ENCODE peak calls at places on chromosomes 2 and 18, in five cellular contexts. J, A, V, U and S are unnamed samples.

GRCh38 chr2:226508005-226508404 is 291.6 kb downstream of the IRS1 start:
- DNase-seq in V (no peak), U (no peak), J (no peak), A (no peak), S (no peak)

GRCh38 chr2:240991378-240992263 is 6.8 kb upstream of the SNED1 start:
- DNase-seq in J (peak), V (no peak), A (no peak), U (peak), S (no peak)

GRCh38 chr2:29459445-29460179 is 344.4 kb downstream of the CLIP4 start:
- DNase-seq in V (no peak), A (no peak), J (peak), U (no peak), S (no peak)

GRCh38 chr18:79105455-79105854 is 36.3 kb downstream of the ATP9B start:
- DNase-seq in V (no peak), J (no peak), A (no peak), U (no peak), S (no peak)

GRCh38 chr2:72326759-72327158 is 179.1 kb upstream of the CYP26B1 start:
- DNase-seq in J (no peak), U (no peak), A (no peak), V (no peak), S (no peak)

GRCh38 chr2:128654404-128654803 is 335.7 kb upstream of the HS6ST1 start:
- DNase-seq in J (no peak), U (no peak), V (no peak), A (no peak), S (no peak)

GRCh38 chr18:29711931-29712330 is 1330.6 kb downstream of the DSC3 start:
- DNase-seq in A (no peak), J (no peak), U (peak), V (no peak), S (no peak)

GRCh38 chr2:138476940-138477339 is 24.6 kb upstream of the SPOPL start:
- DNase-seq in J (no peak), A (no peak), V (peak), U (peak), S (no peak)

GRCh38 chr18:50286391-50287027 is 983 bp downstream of the CXXC1 start:
- DNase-seq in V (no peak), U (peak), A (peak), J (peak), S (no peak)

GRCh38 chr2:109663721-109664120 is 49.6 kb downstream of the SOWAHC start:
- DNase-seq in U (no peak), V (peak), J (peak), A (no peak), S (no peak)

GRCh38 chr2:65638438-65638837 is 206.0 kb upstream of the SPRED2 start:
- DNase-seq in J (no peak), A (no peak), U (peak), V (no peak), S (no peak)
- TF ChIP-seq CTCF in J (no peak), A (peak), U (peak), V (no peak), S (no peak)

DNA sequence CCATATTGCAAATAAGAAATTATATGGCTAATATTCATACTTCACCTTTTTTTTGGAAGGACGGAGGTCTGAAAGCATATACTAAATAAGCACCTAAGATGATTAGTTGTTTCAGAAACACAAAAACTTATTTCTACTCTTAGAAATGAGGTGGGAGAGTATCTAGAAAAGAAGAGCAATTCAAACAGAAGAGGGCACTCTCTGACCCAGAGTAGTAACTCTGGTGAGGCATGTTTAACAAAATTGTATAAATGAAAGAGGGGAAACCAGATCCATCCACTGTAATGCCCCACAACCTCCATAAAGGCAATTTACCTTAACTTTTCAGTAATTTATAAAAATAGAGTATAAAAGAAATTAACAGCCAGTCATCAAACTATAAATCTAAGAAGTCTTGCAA is 669.6 kb upstream of the VRK2 start:
- DNase-seq in U (peak), A (no peak), V (peak), J (peak), S (no peak)
- TF ChIP-seq CTCF in U (peak), A (peak), V (no peak), J (no peak), S (no peak)

DNA sequence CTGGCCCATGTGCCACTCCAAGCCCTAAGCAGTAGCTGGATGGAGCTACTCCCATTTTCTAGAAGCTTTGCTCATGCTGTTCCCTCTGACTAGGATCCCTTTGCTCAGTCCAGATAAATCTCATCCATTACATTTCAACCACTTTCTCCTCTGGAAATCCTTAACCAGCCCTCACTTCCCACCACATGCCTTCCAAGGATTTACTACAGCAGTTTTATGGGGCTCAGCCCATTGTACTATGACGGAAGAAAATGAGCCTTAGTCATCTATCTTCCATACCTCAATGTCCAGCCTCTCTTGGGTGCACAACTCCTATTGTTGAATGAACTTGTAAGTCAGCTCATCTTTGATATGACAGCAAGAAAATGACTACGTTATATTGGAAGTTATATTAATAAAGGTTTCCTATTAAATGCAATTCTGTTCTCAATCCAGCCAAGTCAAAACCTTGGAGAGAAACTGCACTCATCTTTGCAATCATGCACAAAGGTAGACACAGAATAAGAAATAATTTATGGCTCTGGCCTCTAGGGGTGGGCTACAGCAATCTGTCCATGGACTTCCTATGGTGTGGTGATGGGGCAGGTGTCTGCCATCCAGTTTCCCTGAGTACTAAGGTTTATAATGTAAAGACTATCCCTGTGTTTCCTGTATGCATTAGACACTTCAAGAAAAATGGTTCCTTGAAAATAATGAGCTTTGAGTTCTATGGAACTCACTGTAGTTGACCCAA is 3.4 kb downstream of the B4GALT6 start:
- DNase-seq in V (no peak), A (no peak), J (peak), U (peak), S (no peak)
- TF ChIP-seq CTCF in V (peak), A (peak), J (peak), U (peak), S (no peak)

GRCh38 chr2:188978291-188979081 is 4.3 kb downstream of the COL3A1 start:
- DNase-seq in A (no peak), V (peak), J (peak), U (peak), S (no peak)
- TF ChIP-seq CTCF in A (no peak), V (peak), J (peak), U (peak), S (no peak)

DNA sequence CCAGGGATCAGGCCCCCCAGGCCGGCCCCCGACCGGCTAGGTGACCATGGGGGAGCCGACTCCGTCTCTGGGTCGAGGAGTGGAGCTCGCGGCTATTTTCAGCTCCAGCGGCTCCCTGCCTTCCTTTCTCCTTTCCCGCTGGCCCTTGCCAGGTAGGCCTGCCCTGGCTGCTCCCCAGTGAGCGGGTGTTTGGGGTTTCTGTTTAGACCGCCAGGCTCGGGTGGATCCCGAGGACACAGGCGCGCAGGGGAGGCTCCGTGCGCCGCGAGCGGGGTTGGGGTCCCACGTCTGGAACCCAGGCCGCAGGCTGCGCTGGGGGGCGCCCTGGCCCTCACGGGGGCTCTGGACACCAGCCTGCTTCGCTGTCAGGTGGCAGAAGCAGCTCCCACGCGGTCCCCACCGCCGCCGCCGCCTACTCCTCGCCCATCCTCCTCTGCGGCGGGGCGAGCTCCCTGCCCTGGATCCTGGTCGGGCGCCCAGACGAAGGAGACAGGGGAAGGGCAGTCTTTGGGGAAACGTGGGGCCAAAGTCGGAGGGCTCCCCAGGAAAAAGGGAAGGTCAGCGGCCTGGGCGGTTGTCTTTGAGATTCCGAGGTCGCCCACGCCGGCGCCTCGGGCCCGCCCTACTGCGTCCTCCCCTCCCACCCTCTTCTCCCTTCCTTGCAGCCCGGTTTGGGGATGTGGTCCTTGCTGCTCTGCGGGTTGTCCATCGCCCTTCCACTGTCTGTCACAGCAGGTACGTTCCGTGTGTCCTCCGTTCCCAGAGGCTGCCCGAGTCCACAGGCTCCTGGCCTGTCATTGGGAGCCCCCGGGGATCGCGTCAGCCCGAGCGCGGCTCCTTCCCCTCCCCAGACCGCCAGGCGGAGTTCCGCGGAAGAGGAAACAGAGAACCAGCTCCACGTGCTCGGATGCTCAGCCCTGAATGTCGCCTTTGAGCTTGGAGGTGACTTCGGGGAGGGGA is 648 bp downstream of the IL1RL2 start:
- DNase-seq in V (no peak), U (peak), J (no peak), A (no peak), S (no peak)
- TF ChIP-seq CTCF in V (peak), U (no peak), J (peak), A (no peak), S (no peak)

GRCh38 chr2:211351998-211352397 is 795.6 kb downstream of the CPS1 start:
- DNase-seq in V (no peak), U (no peak), J (peak), A (no peak), S (no peak)

GRCh38 chr2:211349031-211349430 is 792.6 kb downstream of the CPS1 start:
- DNase-seq in J (no peak), U (no peak), A (no peak), V (no peak), S (no peak)

GRCh38 chr2:211344289-211344688 is 787.9 kb downstream of the CPS1 start:
- DNase-seq in J (peak), V (no peak), A (no peak), U (no peak), S (no peak)

GRCh38 chr2:211347328-211347727 is 790.9 kb downstream of the CPS1 start:
- DNase-seq in A (no peak), U (peak), J (no peak), V (no peak), S (no peak)
- TF ChIP-seq CTCF in A (no peak), U (peak), J (no peak), V (no peak), S (no peak)

GRCh38 chr18:32893915-32894314 is 121.1 kb upstream of the KLHL14 start:
- DNase-seq in J (no peak), V (no peak), U (peak), A (no peak), S (no peak)

GRCh38 chr18:32902566-32903330 is 129.9 kb upstream of the KLHL14 start:
- DNase-seq in J (no peak), A (no peak), V (no peak), U (no peak), S (no peak)

GRCh38 chr18:32896781-32897547 is 124.1 kb upstream of the KLHL14 start:
- DNase-seq in U (peak), A (no peak), V (no peak), J (no peak), S (no peak)

GRCh38 chr18:32899819-32900218 is 127.0 kb upstream of the KLHL14 start:
- DNase-seq in A (no peak), J (no peak), V (no peak), U (no peak), S (no peak)
- TF ChIP-seq CTCF in A (peak), J (peak), V (no peak), U (no peak), S (no peak)

GRCh38 chr2:47379384-47379783 is 23.6 kb upstream of the MSH2 start:
- DNase-seq in V (no peak), J (no peak), U (no peak), A (no peak), S (no peak)

GRCh38 chr2:47373747-47374146 is 29.2 kb upstream of the MSH2 start:
- DNase-seq in J (no peak), U (peak), V (peak), A (peak), S (no peak)
- TF ChIP-seq CTCF in J (no peak), U (peak), V (no peak), A (peak), S (no peak)